ENCODE peak calls at places on chromosomes 2 and 18, in four cellular contexts. W, B, Y and X are unnamed samples.

GRCh38 chr2:85445316-85446295 is 27.1 kb downstream of the SH2D6 start:
- DNase-seq in W (no peak), B (peak), Y (no peak), X (no peak)

GRCh38 chr2:41926614-41927580 is 120.9 kb upstream of the PKDCC start:
- DNase-seq in W (no peak), Y (no peak), B (no peak), X (no peak)

GRCh38 chr2:112474844-112475486 is 7.0 kb upstream of the TTL start:
- DNase-seq in B (peak), W (no peak), Y (no peak), X (no peak)

GRCh38 chr2:16546128-16546754 is 119.4 kb downstream of the CYRIA start:
- DNase-seq in Y (peak), W (no peak), B (peak), X (no peak)

GRCh38 chr2:189152476-189152875 is 27.1 kb downstream of the COL5A2 start:
- DNase-seq in W (no peak), B (no peak), Y (no peak), X (no peak)

GRCh38 chr2:13114391-13114790 is 397.7 kb downstream of the TRIB2 start:
- DNase-seq in Y (no peak), W (no peak), B (peak), X (no peak)

GRCh38 chr2:34254272-34254882 is 655.3 kb upstream of the FAM98A start:
- DNase-seq in Y (no peak), W (no peak), B (no peak), X (no peak)

GRCh38 chr18:50142441-50143120 is 52.4 kb downstream of the MYO5B start:
- DNase-seq in B (no peak), Y (no peak), W (no peak), X (no peak)

GRCh38 chr18:49548266-49548665 is 13.6 kb upstream of the LIPG start:
- DNase-seq in Y (no peak), B (peak), W (no peak), X (no peak)

GRCh38 chr18:13470555-13471494 is 252.3 kb downstream of the LDLRAD4 start:
- DNase-seq in W (no peak), B (no peak), Y (no peak), X (no peak)

GRCh38 chr18:13474336-13474735 is 252.0 kb downstream of the FAM210A start:
- DNase-seq in B (no peak), W (no peak), Y (no peak), X (no peak)

GRCh38 chr18:13471971-13472628 is 253.5 kb downstream of the LDLRAD4 start:
- DNase-seq in Y (no peak), W (no peak), B (no peak), X (no peak)

GRCh38 chr18:13473751-13474150 is 252.6 kb downstream of the FAM210A start:
- DNase-seq in B (no peak), W (no peak), Y (no peak), X (no peak)

GRCh38 chr18:13471495-13471845 is 252.9 kb downstream of the LDLRAD4 start:
- DNase-seq in W (no peak), Y (no peak), B (no peak), X (no peak)
- TF ChIP-seq CHD1 in W (no peak), Y (no peak), B (no peak), X (no peak)

GRCh38 chr2:84173041-84173440 is 286.0 kb downstream of the SUCLG1 start:
- DNase-seq in W (no peak), B (no peak), Y (no peak), X (no peak)

GRCh38 chr2:84177733-84178132 is 281.3 kb downstream of the SUCLG1 start:
- DNase-seq in Y (no peak), B (no peak), W (no peak), X (no peak)

GRCh38 chr2:84170979-84171378 is 288.1 kb downstream of the SUCLG1 start:
- DNase-seq in B (no peak), Y (no peak), W (no peak), X (no peak)

GRCh38 chr2:84175970-84176369 is 283.1 kb downstream of the SUCLG1 start:
- DNase-seq in Y (no peak), W (no peak), B (no peak), X (no peak)

GRCh38 chr2:84175340-84175739 is 283.7 kb downstream of the SUCLG1 start:
- DNase-seq in W (no peak), Y (no peak), B (no peak), X (no peak)
- TF ChIP-seq CHD1 in W (no peak), Y (no peak), B (no peak), X (no peak)

DNA sequence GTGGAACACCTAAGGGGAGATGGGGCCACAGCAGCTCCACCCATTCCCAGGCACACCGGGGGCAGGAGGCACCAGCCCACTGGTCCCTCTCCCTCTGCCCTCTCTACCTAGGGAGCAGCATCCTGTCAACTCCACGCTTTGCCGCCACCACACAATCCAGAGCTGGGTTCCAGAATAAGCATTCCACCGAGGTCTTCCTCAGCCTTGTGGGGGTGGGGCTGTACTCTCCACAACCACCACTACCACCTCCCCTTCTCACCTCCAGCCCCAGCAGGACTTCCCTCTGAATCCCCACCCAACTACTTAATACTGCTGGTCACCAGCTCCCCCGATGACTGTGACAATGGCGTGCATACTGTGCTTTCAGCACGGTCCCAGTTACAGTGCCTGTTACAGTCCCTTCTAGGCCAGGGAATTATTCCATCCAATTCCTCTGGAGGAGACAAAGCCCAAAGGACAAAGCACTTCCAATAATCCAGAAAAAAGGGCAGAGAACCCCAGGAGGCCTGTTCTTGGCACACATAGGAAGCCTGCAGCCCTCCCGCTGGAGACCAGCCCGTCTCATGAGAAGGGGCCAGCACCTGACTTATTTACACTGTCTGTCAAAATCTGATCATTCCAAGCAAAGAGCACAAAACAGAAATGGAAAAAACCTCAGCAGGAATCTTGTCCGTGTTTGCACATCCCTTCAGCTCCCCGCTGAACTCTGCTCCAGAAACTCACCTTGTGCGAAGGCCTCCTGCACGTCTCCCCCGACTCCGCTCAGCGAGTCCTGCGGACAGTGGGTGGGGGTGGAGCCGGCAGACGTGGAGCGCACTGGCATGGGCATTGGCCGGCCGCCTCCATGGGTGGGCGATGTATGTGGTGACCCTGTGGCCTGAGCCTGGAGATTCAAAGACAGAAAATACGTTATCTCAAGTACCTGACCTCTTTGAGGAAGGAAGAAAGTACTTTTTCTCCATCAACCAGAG is 46.0 kb upstream of the DNMT3A start:
- DNase-seq in B (no peak), W (no peak), Y (no peak), X (no peak)
- TF ChIP-seq CHD1 in B (no peak), W (no peak), Y (no peak), X (no peak)

GRCh38 chr2:67156796-67157195 is 240.3 kb upstream of the ETAA1 start:
- DNase-seq in W (no peak), Y (no peak), B (no peak), X (no peak)
- TF ChIP-seq CHD1 in W (no peak), Y (no peak), B (no peak), X (no peak)

GRCh38 chr2:46384457-46384815 is 87.2 kb downstream of the EPAS1 start:
- DNase-seq in W (no peak), Y (no peak), B (no peak), X (no peak)
- TF ChIP-seq CHD1 in W (no peak), Y (no peak), B (no peak), X (no peak)

DNA sequence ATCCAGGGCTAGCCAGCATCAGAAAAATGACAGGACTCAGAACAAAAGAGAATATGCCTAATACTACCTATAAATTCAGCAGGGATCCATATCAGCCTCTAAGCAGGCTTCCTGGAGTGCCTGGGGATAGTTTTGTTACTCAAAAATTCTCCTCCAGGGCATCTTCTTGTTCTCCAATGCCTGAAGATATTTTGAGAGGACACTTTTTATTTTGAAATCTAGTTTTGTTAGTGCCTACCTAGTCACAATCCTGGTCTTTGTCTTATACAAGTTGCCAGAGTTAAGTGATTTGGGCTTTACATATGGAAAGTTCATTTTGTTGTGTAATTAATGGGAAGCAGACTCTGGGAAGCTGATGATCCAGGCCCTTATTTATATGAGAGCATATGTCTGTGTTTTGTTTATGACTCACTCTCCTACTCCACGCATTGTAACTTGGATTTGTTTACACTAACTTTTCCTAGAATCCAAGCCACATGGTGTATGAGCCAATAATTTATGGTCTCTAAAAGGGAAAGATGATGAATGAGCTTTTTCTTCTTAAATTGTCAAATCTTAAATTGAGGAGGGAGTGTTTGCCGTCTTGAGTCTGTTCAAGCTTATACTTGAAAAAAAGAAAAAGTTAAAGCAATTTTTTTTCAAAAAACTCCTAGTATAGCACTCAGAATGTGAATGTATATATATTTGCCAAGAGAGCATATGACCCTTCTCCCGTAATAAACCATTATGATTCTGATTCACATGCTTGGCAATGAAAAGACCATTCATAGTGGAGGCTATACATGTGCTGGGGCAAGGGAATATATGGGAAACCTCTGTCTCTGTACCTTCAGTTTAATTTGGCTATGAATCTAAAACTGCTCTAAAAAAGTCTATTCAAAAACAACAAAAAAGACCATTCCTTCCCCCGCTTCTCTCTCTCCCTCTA is 370.3 kb downstream of the SETBP1 start:
- DNase-seq in Y (no peak), B (peak), W (no peak), X (no peak)
- TF ChIP-seq CHD1 in Y (no peak), B (no peak), W (no peak), X (no peak)

GRCh38 chr2:127001751-127002150 is 103.1 kb downstream of the TEX51 start:
- DNase-seq in Y (no peak), B (no peak), W (no peak), X (no peak)
- TF ChIP-seq CHD1 in Y (no peak), B (no peak), W (no peak), X (no peak)

DNA sequence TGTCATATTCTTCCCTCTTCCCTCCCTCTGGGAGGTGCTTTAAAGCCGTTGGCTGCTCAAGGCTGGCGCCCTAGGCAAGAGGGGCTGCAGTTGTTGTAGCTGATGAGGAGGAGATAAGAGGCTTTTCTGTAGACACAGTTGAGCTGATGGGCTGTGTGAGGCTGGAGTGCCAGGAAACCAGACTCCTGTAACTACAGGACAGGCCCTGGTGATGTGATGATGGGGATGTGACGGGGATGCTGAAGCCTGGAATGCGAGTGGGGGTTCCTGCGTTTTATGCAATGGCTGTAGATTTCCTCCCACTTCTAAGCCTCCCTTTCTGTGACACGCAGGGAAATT is 5.7 kb upstream of the EFR3B start:
- DNase-seq in W (no peak), B (no peak), Y (no peak), X (no peak)
- TF ChIP-seq CHD1 in W (no peak), B (no peak), Y (no peak), X (no peak)

GRCh38 chr2:182866461-182867369 is at the start of gene FRZB:
- DNase-seq in B (peak), W (peak), Y (peak), X (no peak)
- TF ChIP-seq CHD1 in B (no peak), W (no peak), Y (no peak), X (no peak)

GRCh38 chr2:223764796-223765195 is 72.6 kb downstream of the AP1S3 start:
- DNase-seq in B (no peak), Y (no peak), W (no peak), X (no peak)

GRCh38 chr2:223762853-223763252 is 74.5 kb downstream of the AP1S3 start:
- DNase-seq in Y (no peak), B (peak), W (no peak), X (no peak)

GRCh38 chr2:223759569-223760430 is 77.6 kb downstream of the AP1S3 start:
- DNase-seq in W (no peak), Y (no peak), B (peak), X (no peak)

GRCh38 chr2:223758131-223758840 is 79.1 kb downstream of the AP1S3 start:
- DNase-seq in B (no peak), W (no peak), Y (no peak), X (no peak)

GRCh38 chr2:223760838-223761502 is 76.4 kb downstream of the AP1S3 start:
- DNase-seq in Y (no peak), W (no peak), B (peak), X (peak)
- TF ChIP-seq CHD1 in Y (no peak), W (no peak), B (no peak), X (no peak)